ENCODE peak calls at places on chromosomes 7 and 10, in seven cellular contexts. One of them, this sample, is unnamed.

GRCh38 chr7:3912291-3912690 is 611.2 kb downstream of the SDK1 start:
- DNase-seq in CD8-positive, alpha-beta T cell: no peak
- DNase-seq in kidney: no peak
- DNase-seq in GM03348: no peak
- DNase-seq in stimulated activated CD8-positive, alpha-beta memory T cell treated with anti-CD3 and anti-CD28 coated beads, Interleukin-15, amount 100 ng/mL, for 24 hours: no peak
- DNase-seq in stimulated activated effector memory CD8-positive, alpha-beta T cell treated with anti-CD3 and anti-CD28 coated beads, Interleukin-12 subunit alpha, Interleukin-12 subunit beta, amount 100 ng/mL, for 72 hours: no peak
- DNase-seq in CD4-positive, alpha-beta memory T cell: no peak
- DNase-seq in this sample: no peak

GRCh38 chr7:137891016-137891655 is 44.4 kb upstream of the DGKI start:
- DNase-seq in CD8-positive, alpha-beta T cell: no peak
- DNase-seq in stimulated activated CD8-positive, alpha-beta memory T cell treated with anti-CD3 and anti-CD28 coated beads, Interleukin-15, amount 100 ng/mL, for 24 hours: no peak
- DNase-seq in GM03348: no peak
- DNase-seq in stimulated activated effector memory CD8-positive, alpha-beta T cell treated with anti-CD3 and anti-CD28 coated beads, Interleukin-12 subunit alpha, Interleukin-12 subunit beta, amount 100 ng/mL, for 72 hours: no peak
- DNase-seq in kidney: no peak
- DNase-seq in CD4-positive, alpha-beta memory T cell: no peak
- DNase-seq in this sample: no peak

GRCh38 chr7:47786557-47787248 is 161.6 kb downstream of the PKD1L1 start:
- DNase-seq in kidney: peak; percentile 95
- DNase-seq in stimulated activated CD8-positive, alpha-beta memory T cell treated with anti-CD3 and anti-CD28 coated beads, Interleukin-15, amount 100 ng/mL, for 24 hours: no peak
- DNase-seq in CD8-positive, alpha-beta T cell: no peak
- DNase-seq in CD4-positive, alpha-beta memory T cell: no peak
- DNase-seq in GM03348: peak; percentile 92
- DNase-seq in stimulated activated effector memory CD8-positive, alpha-beta T cell treated with anti-CD3 and anti-CD28 coated beads, Interleukin-12 subunit alpha, Interleukin-12 subunit beta, amount 100 ng/mL, for 72 hours: no peak
- DNase-seq in this sample: no peak

GRCh38 chr10:114458955-114459354 is 54.7 kb upstream of the AFAP1L2 start:
- DNase-seq in CD8-positive, alpha-beta T cell: no peak
- DNase-seq in kidney: no peak
- DNase-seq in CD4-positive, alpha-beta memory T cell: no peak
- DNase-seq in GM03348: peak; percentile 20
- DNase-seq in stimulated activated effector memory CD8-positive, alpha-beta T cell treated with anti-CD3 and anti-CD28 coated beads, Interleukin-12 subunit alpha, Interleukin-12 subunit beta, amount 100 ng/mL, for 72 hours: peak; percentile 7
- DNase-seq in stimulated activated CD8-positive, alpha-beta memory T cell treated with anti-CD3 and anti-CD28 coated beads, Interleukin-15, amount 100 ng/mL, for 24 hours: no peak
- DNase-seq in this sample: peak; percentile 12

GRCh38 chr7:128035712-128036111 is 4.5 kb upstream of the LRRC4 start:
- DNase-seq in stimulated activated effector memory CD8-positive, alpha-beta T cell treated with anti-CD3 and anti-CD28 coated beads, Interleukin-12 subunit alpha, Interleukin-12 subunit beta, amount 100 ng/mL, for 72 hours: no peak
- DNase-seq in GM03348: peak; percentile 31
- DNase-seq in stimulated activated CD8-positive, alpha-beta memory T cell treated with anti-CD3 and anti-CD28 coated beads, Interleukin-15, amount 100 ng/mL, for 24 hours: no peak
- DNase-seq in CD8-positive, alpha-beta T cell: no peak
- DNase-seq in CD4-positive, alpha-beta memory T cell: no peak
- DNase-seq in kidney: no peak
- DNase-seq in this sample: no peak

GRCh38 chr7:44761207-44762161 is 12.8 kb downstream of the ZMIZ2 start:
- DNase-seq in GM03348: no peak
- DNase-seq in stimulated activated effector memory CD8-positive, alpha-beta T cell treated with anti-CD3 and anti-CD28 coated beads, Interleukin-12 subunit alpha, Interleukin-12 subunit beta, amount 100 ng/mL, for 72 hours: no peak
- DNase-seq in CD4-positive, alpha-beta memory T cell: no peak
- DNase-seq in kidney: no peak
- DNase-seq in CD8-positive, alpha-beta T cell: no peak
- DNase-seq in stimulated activated CD8-positive, alpha-beta memory T cell treated with anti-CD3 and anti-CD28 coated beads, Interleukin-15, amount 100 ng/mL, for 24 hours: no peak
- DNase-seq in this sample: no peak

GRCh38 chr7:44094796-44095592 is 9.2 kb upstream of the AEBP1 start:
- DNase-seq in stimulated activated effector memory CD8-positive, alpha-beta T cell treated with anti-CD3 and anti-CD28 coated beads, Interleukin-12 subunit alpha, Interleukin-12 subunit beta, amount 100 ng/mL, for 72 hours: no peak
- DNase-seq in GM03348: no peak
- DNase-seq in kidney: peak; percentile 28
- DNase-seq in CD8-positive, alpha-beta T cell: no peak
- DNase-seq in stimulated activated CD8-positive, alpha-beta memory T cell treated with anti-CD3 and anti-CD28 coated beads, Interleukin-15, amount 100 ng/mL, for 24 hours: no peak
- DNase-seq in CD4-positive, alpha-beta memory T cell: no peak
- DNase-seq in this sample: no peak

GRCh38 chr10:33344676-33345075 is 10.2 kb upstream of the NRP1 start:
- DNase-seq in stimulated activated CD8-positive, alpha-beta memory T cell treated with anti-CD3 and anti-CD28 coated beads, Interleukin-15, amount 100 ng/mL, for 24 hours: no peak
- DNase-seq in kidney: no peak
- DNase-seq in stimulated activated effector memory CD8-positive, alpha-beta T cell treated with anti-CD3 and anti-CD28 coated beads, Interleukin-12 subunit alpha, Interleukin-12 subunit beta, amount 100 ng/mL, for 72 hours: no peak
- DNase-seq in GM03348: no peak
- DNase-seq in CD4-positive, alpha-beta memory T cell: no peak
- DNase-seq in CD8-positive, alpha-beta T cell: no peak
- DNase-seq in this sample: no peak

GRCh38 chr10:34885901-34886300 is 70.8 kb upstream of the PARD3 start:
- DNase-seq in stimulated activated CD8-positive, alpha-beta memory T cell treated with anti-CD3 and anti-CD28 coated beads, Interleukin-15, amount 100 ng/mL, for 24 hours: no peak
- DNase-seq in CD8-positive, alpha-beta T cell: no peak
- DNase-seq in stimulated activated effector memory CD8-positive, alpha-beta T cell treated with anti-CD3 and anti-CD28 coated beads, Interleukin-12 subunit alpha, Interleukin-12 subunit beta, amount 100 ng/mL, for 72 hours: no peak
- DNase-seq in GM03348: no peak
- DNase-seq in CD4-positive, alpha-beta memory T cell: no peak
- DNase-seq in kidney: no peak
- DNase-seq in this sample: no peak

GRCh38 chr7:132292803-132293202 is 283.5 kb downstream of the PLXNA4 start:
- DNase-seq in kidney: no peak
- DNase-seq in stimulated activated CD8-positive, alpha-beta memory T cell treated with anti-CD3 and anti-CD28 coated beads, Interleukin-15, amount 100 ng/mL, for 24 hours: no peak
- DNase-seq in stimulated activated effector memory CD8-positive, alpha-beta T cell treated with anti-CD3 and anti-CD28 coated beads, Interleukin-12 subunit alpha, Interleukin-12 subunit beta, amount 100 ng/mL, for 72 hours: no peak
- DNase-seq in GM03348: no peak
- DNase-seq in CD8-positive, alpha-beta T cell: no peak
- DNase-seq in CD4-positive, alpha-beta memory T cell: no peak
- DNase-seq in this sample: no peak

GRCh38 chr7:2006231-2006771 is 226.4 kb downstream of the MAD1L1 start:
- DNase-seq in CD8-positive, alpha-beta T cell: no peak
- DNase-seq in stimulated activated CD8-positive, alpha-beta memory T cell treated with anti-CD3 and anti-CD28 coated beads, Interleukin-15, amount 100 ng/mL, for 24 hours: no peak
- DNase-seq in stimulated activated effector memory CD8-positive, alpha-beta T cell treated with anti-CD3 and anti-CD28 coated beads, Interleukin-12 subunit alpha, Interleukin-12 subunit beta, amount 100 ng/mL, for 72 hours: no peak
- DNase-seq in CD4-positive, alpha-beta memory T cell: no peak
- DNase-seq in kidney: peak; percentile 49
- DNase-seq in GM03348: no peak
- DNase-seq in this sample: no peak

GRCh38 chr10:26737730-26738129 is 40.2 kb downstream of the PDSS1 start:
- DNase-seq in GM03348: peak; percentile 38
- DNase-seq in kidney: no peak
- DNase-seq in CD8-positive, alpha-beta T cell: no peak
- DNase-seq in CD4-positive, alpha-beta memory T cell: no peak
- DNase-seq in stimulated activated CD8-positive, alpha-beta memory T cell treated with anti-CD3 and anti-CD28 coated beads, Interleukin-15, amount 100 ng/mL, for 24 hours: no peak
- DNase-seq in stimulated activated effector memory CD8-positive, alpha-beta T cell treated with anti-CD3 and anti-CD28 coated beads, Interleukin-12 subunit alpha, Interleukin-12 subunit beta, amount 100 ng/mL, for 72 hours: peak; percentile 19
- DNase-seq in this sample: peak; percentile 46

GRCh38 chr7:148286150-148286549 is 304.4 kb upstream of the C7orf33 start:
- DNase-seq in stimulated activated CD8-positive, alpha-beta memory T cell treated with anti-CD3 and anti-CD28 coated beads, Interleukin-15, amount 100 ng/mL, for 24 hours: no peak
- DNase-seq in GM03348: peak; percentile 23
- DNase-seq in CD4-positive, alpha-beta memory T cell: no peak
- DNase-seq in CD8-positive, alpha-beta T cell: no peak
- DNase-seq in stimulated activated effector memory CD8-positive, alpha-beta T cell treated with anti-CD3 and anti-CD28 coated beads, Interleukin-12 subunit alpha, Interleukin-12 subunit beta, amount 100 ng/mL, for 72 hours: no peak
- DNase-seq in kidney: no peak
- DNase-seq in this sample: no peak

GRCh38 chr7:30074422-30075030 is 46.3 kb downstream of the PLEKHA8 start:
- DNase-seq in kidney: no peak
- DNase-seq in GM03348: peak; percentile 29
- DNase-seq in CD4-positive, alpha-beta memory T cell: peak; percentile 8
- DNase-seq in stimulated activated effector memory CD8-positive, alpha-beta T cell treated with anti-CD3 and anti-CD28 coated beads, Interleukin-12 subunit alpha, Interleukin-12 subunit beta, amount 100 ng/mL, for 72 hours: no peak
- DNase-seq in stimulated activated CD8-positive, alpha-beta memory T cell treated with anti-CD3 and anti-CD28 coated beads, Interleukin-15, amount 100 ng/mL, for 24 hours: no peak
- DNase-seq in CD8-positive, alpha-beta T cell: no peak
- DNase-seq in this sample: no peak

GRCh38 chr10:30476511-30476910 is 42.5 kb downstream of the MAP3K8 start:
- DNase-seq in GM03348: no peak
- DNase-seq in kidney: no peak
- DNase-seq in stimulated activated effector memory CD8-positive, alpha-beta T cell treated with anti-CD3 and anti-CD28 coated beads, Interleukin-12 subunit alpha, Interleukin-12 subunit beta, amount 100 ng/mL, for 72 hours: no peak
- DNase-seq in CD4-positive, alpha-beta memory T cell: no peak
- DNase-seq in stimulated activated CD8-positive, alpha-beta memory T cell treated with anti-CD3 and anti-CD28 coated beads, Interleukin-15, amount 100 ng/mL, for 24 hours: no peak
- DNase-seq in CD8-positive, alpha-beta T cell: no peak
- DNase-seq in this sample: no peak

GRCh38 chr10:27599546-27599945 is 95.4 kb downstream of the RAB18 start:
- DNase-seq in CD4-positive, alpha-beta memory T cell: no peak
- DNase-seq in kidney: no peak
- DNase-seq in GM03348: no peak
- DNase-seq in CD8-positive, alpha-beta T cell: no peak
- DNase-seq in stimulated activated effector memory CD8-positive, alpha-beta T cell treated with anti-CD3 and anti-CD28 coated beads, Interleukin-12 subunit alpha, Interleukin-12 subunit beta, amount 100 ng/mL, for 72 hours: no peak
- DNase-seq in stimulated activated CD8-positive, alpha-beta memory T cell treated with anti-CD3 and anti-CD28 coated beads, Interleukin-15, amount 100 ng/mL, for 24 hours: no peak
- DNase-seq in this sample: no peak

GRCh38 chr7:20351901-20352300 is 21.2 kb downstream of the ITGB8 start:
- DNase-seq in stimulated activated CD8-positive, alpha-beta memory T cell treated with anti-CD3 and anti-CD28 coated beads, Interleukin-15, amount 100 ng/mL, for 24 hours: no peak
- DNase-seq in CD4-positive, alpha-beta memory T cell: no peak
- DNase-seq in stimulated activated effector memory CD8-positive, alpha-beta T cell treated with anti-CD3 and anti-CD28 coated beads, Interleukin-12 subunit alpha, Interleukin-12 subunit beta, amount 100 ng/mL, for 72 hours: no peak
- DNase-seq in kidney: no peak
- DNase-seq in CD8-positive, alpha-beta T cell: no peak
- DNase-seq in GM03348: peak; percentile 61
- DNase-seq in this sample: no peak

GRCh38 chr7:31633894-31634494 is 53.0 kb upstream of the PPP1R17 start:
- DNase-seq in stimulated activated effector memory CD8-positive, alpha-beta T cell treated with anti-CD3 and anti-CD28 coated beads, Interleukin-12 subunit alpha, Interleukin-12 subunit beta, amount 100 ng/mL, for 72 hours: no peak
- DNase-seq in kidney: no peak
- DNase-seq in stimulated activated CD8-positive, alpha-beta memory T cell treated with anti-CD3 and anti-CD28 coated beads, Interleukin-15, amount 100 ng/mL, for 24 hours: no peak
- DNase-seq in CD4-positive, alpha-beta memory T cell: no peak
- DNase-seq in GM03348: peak; percentile 66
- DNase-seq in CD8-positive, alpha-beta T cell: no peak
- DNase-seq in this sample: no peak

GRCh38 chr7:44534501-44534900 is 6.6 kb downstream of the NPC1L1 start:
- DNase-seq in kidney: no peak
- DNase-seq in stimulated activated CD8-positive, alpha-beta memory T cell treated with anti-CD3 and anti-CD28 coated beads, Interleukin-15, amount 100 ng/mL, for 24 hours: peak; percentile 13
- DNase-seq in stimulated activated effector memory CD8-positive, alpha-beta T cell treated with anti-CD3 and anti-CD28 coated beads, Interleukin-12 subunit alpha, Interleukin-12 subunit beta, amount 100 ng/mL, for 72 hours: peak; percentile 43
- DNase-seq in CD8-positive, alpha-beta T cell: peak; percentile 19
- DNase-seq in GM03348: peak; percentile 63
- DNase-seq in CD4-positive, alpha-beta memory T cell: peak; percentile 17
- DNase-seq in this sample: peak; percentile 91

GRCh38 chr7:151251926-151252835 is 3.7 kb upstream of the SMARCD3 start:
- DNase-seq in kidney: peak; percentile 90
- DNase-seq in GM03348: peak; percentile 97
- DNase-seq in stimulated activated effector memory CD8-positive, alpha-beta T cell treated with anti-CD3 and anti-CD28 coated beads, Interleukin-12 subunit alpha, Interleukin-12 subunit beta, amount 100 ng/mL, for 72 hours: no peak
- DNase-seq in CD8-positive, alpha-beta T cell: no peak
- DNase-seq in stimulated activated CD8-positive, alpha-beta memory T cell treated with anti-CD3 and anti-CD28 coated beads, Interleukin-15, amount 100 ng/mL, for 24 hours: no peak
- DNase-seq in CD4-positive, alpha-beta memory T cell: no peak
- DNase-seq in this sample: no peak

GRCh38 chr10:61028861-61029361 is 84.9 kb upstream of the RHOBTB1 start:
- DNase-seq in CD4-positive, alpha-beta memory T cell: no peak
- DNase-seq in GM03348: peak; percentile 44
- DNase-seq in kidney: no peak
- DNase-seq in stimulated activated CD8-positive, alpha-beta memory T cell treated with anti-CD3 and anti-CD28 coated beads, Interleukin-15, amount 100 ng/mL, for 24 hours: no peak
- DNase-seq in stimulated activated effector memory CD8-positive, alpha-beta T cell treated with anti-CD3 and anti-CD28 coated beads, Interleukin-12 subunit alpha, Interleukin-12 subunit beta, amount 100 ng/mL, for 72 hours: no peak
- DNase-seq in CD8-positive, alpha-beta T cell: no peak
- DNase-seq in this sample: no peak

GRCh38 chr10:124287791-124288190 is 130.9 kb downstream of the OAT start:
- DNase-seq in CD8-positive, alpha-beta T cell: no peak
- DNase-seq in stimulated activated effector memory CD8-positive, alpha-beta T cell treated with anti-CD3 and anti-CD28 coated beads, Interleukin-12 subunit alpha, Interleukin-12 subunit beta, amount 100 ng/mL, for 72 hours: no peak
- DNase-seq in kidney: no peak
- DNase-seq in stimulated activated CD8-positive, alpha-beta memory T cell treated with anti-CD3 and anti-CD28 coated beads, Interleukin-15, amount 100 ng/mL, for 24 hours: no peak
- DNase-seq in CD4-positive, alpha-beta memory T cell: no peak
- DNase-seq in GM03348: no peak
- DNase-seq in this sample: no peak

GRCh38 chr10:128047991-128048826 is 78.0 kb downstream of the MKI67 start:
- DNase-seq in stimulated activated CD8-positive, alpha-beta memory T cell treated with anti-CD3 and anti-CD28 coated beads, Interleukin-15, amount 100 ng/mL, for 24 hours: no peak
- DNase-seq in CD8-positive, alpha-beta T cell: no peak
- DNase-seq in stimulated activated effector memory CD8-positive, alpha-beta T cell treated with anti-CD3 and anti-CD28 coated beads, Interleukin-12 subunit alpha, Interleukin-12 subunit beta, amount 100 ng/mL, for 72 hours: no peak
- DNase-seq in GM03348: no peak
- DNase-seq in kidney: peak; percentile 63
- DNase-seq in CD4-positive, alpha-beta memory T cell: no peak
- DNase-seq in this sample: no peak

GRCh38 chr10:87878664-87879459 is 15.4 kb downstream of the PTEN start:
- DNase-seq in GM03348: no peak
- DNase-seq in CD8-positive, alpha-beta T cell: no peak
- DNase-seq in stimulated activated effector memory CD8-positive, alpha-beta T cell treated with anti-CD3 and anti-CD28 coated beads, Interleukin-12 subunit alpha, Interleukin-12 subunit beta, amount 100 ng/mL, for 72 hours: no peak
- DNase-seq in CD4-positive, alpha-beta memory T cell: no peak
- DNase-seq in stimulated activated CD8-positive, alpha-beta memory T cell treated with anti-CD3 and anti-CD28 coated beads, Interleukin-15, amount 100 ng/mL, for 24 hours: no peak
- DNase-seq in kidney: no peak
- DNase-seq in this sample: no peak

GRCh38 chr10:21572578-21572977 is 38.5 kb downstream of the MLLT10 start:
- DNase-seq in stimulated activated effector memory CD8-positive, alpha-beta T cell treated with anti-CD3 and anti-CD28 coated beads, Interleukin-12 subunit alpha, Interleukin-12 subunit beta, amount 100 ng/mL, for 72 hours: no peak
- DNase-seq in CD8-positive, alpha-beta T cell: no peak
- DNase-seq in CD4-positive, alpha-beta memory T cell: no peak
- DNase-seq in GM03348: no peak
- DNase-seq in kidney: no peak
- DNase-seq in stimulated activated CD8-positive, alpha-beta memory T cell treated with anti-CD3 and anti-CD28 coated beads, Interleukin-15, amount 100 ng/mL, for 24 hours: no peak
- DNase-seq in this sample: no peak

GRCh38 chr7:77537136-77537594 is at the start of gene PTPN12:
- DNase-seq in CD4-positive, alpha-beta memory T cell: no peak
- DNase-seq in GM03348: no peak
- DNase-seq in kidney: peak; percentile 95
- DNase-seq in stimulated activated effector memory CD8-positive, alpha-beta T cell treated with anti-CD3 and anti-CD28 coated beads, Interleukin-12 subunit alpha, Interleukin-12 subunit beta, amount 100 ng/mL, for 72 hours: no peak
- DNase-seq in CD8-positive, alpha-beta T cell: no peak
- DNase-seq in stimulated activated CD8-positive, alpha-beta memory T cell treated with anti-CD3 and anti-CD28 coated beads, Interleukin-15, amount 100 ng/mL, for 24 hours: no peak
- DNase-seq in this sample: no peak

GRCh38 chr7:69597278-69598076 is 798 bp upstream of the AUTS2 start:
- DNase-seq in GM03348: peak; percentile 60
- DNase-seq in stimulated activated effector memory CD8-positive, alpha-beta T cell treated with anti-CD3 and anti-CD28 coated beads, Interleukin-12 subunit alpha, Interleukin-12 subunit beta, amount 100 ng/mL, for 72 hours: peak; percentile 12
- DNase-seq in CD4-positive, alpha-beta memory T cell: no peak
- DNase-seq in kidney: peak; percentile 91
- DNase-seq in CD8-positive, alpha-beta T cell: peak; percentile 2
- DNase-seq in stimulated activated CD8-positive, alpha-beta memory T cell treated with anti-CD3 and anti-CD28 coated beads, Interleukin-15, amount 100 ng/mL, for 24 hours: no peak
- DNase-seq in this sample: peak; percentile 24

GRCh38 chr10:122263971-122264370 is 7.1 kb upstream of the BTBD16 start:
- DNase-seq in CD4-positive, alpha-beta memory T cell: no peak
- DNase-seq in kidney: no peak
- DNase-seq in stimulated activated effector memory CD8-positive, alpha-beta T cell treated with anti-CD3 and anti-CD28 coated beads, Interleukin-12 subunit alpha, Interleukin-12 subunit beta, amount 100 ng/mL, for 72 hours: no peak
- DNase-seq in GM03348: peak; percentile 74
- DNase-seq in stimulated activated CD8-positive, alpha-beta memory T cell treated with anti-CD3 and anti-CD28 coated beads, Interleukin-15, amount 100 ng/mL, for 24 hours: no peak
- DNase-seq in CD8-positive, alpha-beta T cell: no peak
- DNase-seq in this sample: no peak

GRCh38 chr10:73827346-73828089 is 16.1 kb upstream of the NDST2 start:
- DNase-seq in stimulated activated CD8-positive, alpha-beta memory T cell treated with anti-CD3 and anti-CD28 coated beads, Interleukin-15, amount 100 ng/mL, for 24 hours: no peak
- DNase-seq in GM03348: no peak
- DNase-seq in kidney: no peak
- DNase-seq in CD4-positive, alpha-beta memory T cell: no peak
- DNase-seq in stimulated activated effector memory CD8-positive, alpha-beta T cell treated with anti-CD3 and anti-CD28 coated beads, Interleukin-12 subunit alpha, Interleukin-12 subunit beta, amount 100 ng/mL, for 72 hours: no peak
- DNase-seq in CD8-positive, alpha-beta T cell: no peak
- DNase-seq in this sample: no peak

GRCh38 chr7:157295338-157295737 is 41.5 kb upstream of the DNAJB6 start:
- DNase-seq in stimulated activated CD8-positive, alpha-beta memory T cell treated with anti-CD3 and anti-CD28 coated beads, Interleukin-15, amount 100 ng/mL, for 24 hours: no peak
- DNase-seq in CD4-positive, alpha-beta memory T cell: no peak
- DNase-seq in CD8-positive, alpha-beta T cell: no peak
- DNase-seq in kidney: no peak
- DNase-seq in stimulated activated effector memory CD8-positive, alpha-beta T cell treated with anti-CD3 and anti-CD28 coated beads, Interleukin-12 subunit alpha, Interleukin-12 subunit beta, amount 100 ng/mL, for 72 hours: no peak
- DNase-seq in GM03348: no peak
- DNase-seq in this sample: no peak

GRCh38 chr10:133394064-133394663 is at the start of gene MTG1:
- DNase-seq in CD4-positive, alpha-beta memory T cell: peak; percentile 90
- DNase-seq in stimulated activated CD8-positive, alpha-beta memory T cell treated with anti-CD3 and anti-CD28 coated beads, Interleukin-15, amount 100 ng/mL, for 24 hours: peak; percentile 96
- DNase-seq in CD8-positive, alpha-beta T cell: peak; percentile 91
- DNase-seq in stimulated activated effector memory CD8-positive, alpha-beta T cell treated with anti-CD3 and anti-CD28 coated beads, Interleukin-12 subunit alpha, Interleukin-12 subunit beta, amount 100 ng/mL, for 72 hours: peak; percentile 96
- DNase-seq in GM03348: peak; percentile 100
- DNase-seq in kidney: peak; percentile 98
- DNase-seq in this sample: peak; percentile 91

GRCh38 chr10:104267721-104268690 is 978 bp upstream of the GSTO2 start:
- DNase-seq in CD4-positive, alpha-beta memory T cell: no peak
- DNase-seq in kidney: no peak
- DNase-seq in CD8-positive, alpha-beta T cell: no peak
- DNase-seq in stimulated activated effector memory CD8-positive, alpha-beta T cell treated with anti-CD3 and anti-CD28 coated beads, Interleukin-12 subunit alpha, Interleukin-12 subunit beta, amount 100 ng/mL, for 72 hours: no peak
- DNase-seq in GM03348: no peak
- DNase-seq in stimulated activated CD8-positive, alpha-beta memory T cell treated with anti-CD3 and anti-CD28 coated beads, Interleukin-15, amount 100 ng/mL, for 24 hours: no peak
- DNase-seq in this sample: no peak

GRCh38 chr10:114304017-114304565 is 65.0 kb downstream of the VWA2 start:
- DNase-seq in stimulated activated CD8-positive, alpha-beta memory T cell treated with anti-CD3 and anti-CD28 coated beads, Interleukin-15, amount 100 ng/mL, for 24 hours: peak; percentile 43
- DNase-seq in stimulated activated effector memory CD8-positive, alpha-beta T cell treated with anti-CD3 and anti-CD28 coated beads, Interleukin-12 subunit alpha, Interleukin-12 subunit beta, amount 100 ng/mL, for 72 hours: peak; percentile 65
- DNase-seq in CD8-positive, alpha-beta T cell: peak; percentile 53
- DNase-seq in CD4-positive, alpha-beta memory T cell: peak; percentile 52
- DNase-seq in GM03348: peak; percentile 89
- DNase-seq in kidney: peak; percentile 85
- DNase-seq in this sample: peak; percentile 55

GRCh38 chr10:58157076-58157766 is 110.5 kb downstream of the IPMK start:
- DNase-seq in GM03348: peak; percentile 84
- DNase-seq in stimulated activated CD8-positive, alpha-beta memory T cell treated with anti-CD3 and anti-CD28 coated beads, Interleukin-15, amount 100 ng/mL, for 24 hours: no peak
- DNase-seq in kidney: no peak
- DNase-seq in CD4-positive, alpha-beta memory T cell: no peak
- DNase-seq in CD8-positive, alpha-beta T cell: no peak
- DNase-seq in stimulated activated effector memory CD8-positive, alpha-beta T cell treated with anti-CD3 and anti-CD28 coated beads, Interleukin-12 subunit alpha, Interleukin-12 subunit beta, amount 100 ng/mL, for 72 hours: no peak
- DNase-seq in this sample: no peak

GRCh38 chr10:132421377-132422168 is 24.6 kb downstream of the PWWP2B start:
- DNase-seq in CD8-positive, alpha-beta T cell: no peak
- DNase-seq in CD4-positive, alpha-beta memory T cell: no peak
- DNase-seq in GM03348: peak; percentile 94
- DNase-seq in stimulated activated effector memory CD8-positive, alpha-beta T cell treated with anti-CD3 and anti-CD28 coated beads, Interleukin-12 subunit alpha, Interleukin-12 subunit beta, amount 100 ng/mL, for 72 hours: no peak
- DNase-seq in kidney: peak; percentile 94
- DNase-seq in stimulated activated CD8-positive, alpha-beta memory T cell treated with anti-CD3 and anti-CD28 coated beads, Interleukin-15, amount 100 ng/mL, for 24 hours: no peak
- DNase-seq in this sample: no peak

GRCh38 chr10:43867113-43867512 is 218.4 kb upstream of the ZNF32 start:
- DNase-seq in stimulated activated CD8-positive, alpha-beta memory T cell treated with anti-CD3 and anti-CD28 coated beads, Interleukin-15, amount 100 ng/mL, for 24 hours: no peak
- DNase-seq in stimulated activated effector memory CD8-positive, alpha-beta T cell treated with anti-CD3 and anti-CD28 coated beads, Interleukin-12 subunit alpha, Interleukin-12 subunit beta, amount 100 ng/mL, for 72 hours: no peak
- DNase-seq in GM03348: no peak
- DNase-seq in CD8-positive, alpha-beta T cell: no peak
- DNase-seq in CD4-positive, alpha-beta memory T cell: no peak
- DNase-seq in kidney: no peak
- DNase-seq in this sample: no peak

GRCh38 chr7:136523581-136523980 is 344.9 kb upstream of the CHRM2 start:
- DNase-seq in stimulated activated effector memory CD8-positive, alpha-beta T cell treated with anti-CD3 and anti-CD28 coated beads, Interleukin-12 subunit alpha, Interleukin-12 subunit beta, amount 100 ng/mL, for 72 hours: no peak
- DNase-seq in GM03348: peak; percentile 41
- DNase-seq in kidney: no peak
- DNase-seq in CD4-positive, alpha-beta memory T cell: no peak
- DNase-seq in stimulated activated CD8-positive, alpha-beta memory T cell treated with anti-CD3 and anti-CD28 coated beads, Interleukin-15, amount 100 ng/mL, for 24 hours: no peak
- DNase-seq in CD8-positive, alpha-beta T cell: no peak
- DNase-seq in this sample: no peak